ENCODE peak calls at places on chromosomes 16 and 17, in seven cellular contexts. One of them, this sample, is unnamed.
A peak's percentile ranks its signal among the peaks of the same experiment; 100 is the strongest.

GRCh38 chr16:25625620-25626019 is 66.1 kb upstream of the HS3ST4 start:
- DNase-seq in NCI-H748 treated with DMSO at 0.1 percent for 48 hours: no peak
- DNase-seq in H7: no peak
- DNase-seq in OCI-LY7: no peak
- DNase-seq in GF-D8: no peak
- DNase-seq in stimulated activated naive CD4-positive, alpha-beta T cell: no peak
- DNase-seq in GM04503: no peak
- DNase-seq in this sample: no peak

GRCh38 chr17:58277107-58277506 is 3.6 kb downstream of the MPO start:
- DNase-seq in GM04503: no peak
- DNase-seq in NCI-H748 treated with DMSO at 0.1 percent for 48 hours: no peak
- DNase-seq in OCI-LY7: peak; percentile 46
- DNase-seq in GF-D8: peak; percentile 49
- DNase-seq in stimulated activated naive CD4-positive, alpha-beta T cell: no peak
- DNase-seq in H7: peak; percentile 73
- DNase-seq in this sample: peak; percentile 64

GRCh38 chr17:36945959-36946725 is 2.6 kb upstream of the AATF start:
- DNase-seq in GM04503: no peak
- DNase-seq in stimulated activated naive CD4-positive, alpha-beta T cell: no peak
- DNase-seq in OCI-LY7: no peak
- DNase-seq in GF-D8: no peak
- DNase-seq in NCI-H748 treated with DMSO at 0.1 percent for 48 hours: no peak
- DNase-seq in H7: peak; percentile 63
- DNase-seq in this sample: no peak

GRCh38 chr16:1932050-1933028 is 10.7 kb downstream of the MSRB1 start:
- DNase-seq in GM04503: no peak
- DNase-seq in GF-D8: no peak
- DNase-seq in H7: peak; percentile 90
- DNase-seq in OCI-LY7: no peak
- DNase-seq in NCI-H748 treated with DMSO at 0.1 percent for 48 hours: no peak
- DNase-seq in stimulated activated naive CD4-positive, alpha-beta T cell: no peak
- DNase-seq in this sample: no peak

GRCh38 chr16:83402969-83403368 is 404.8 kb upstream of the HSBP1 start:
- DNase-seq in stimulated activated naive CD4-positive, alpha-beta T cell: no peak
- DNase-seq in H7: no peak
- DNase-seq in OCI-LY7: no peak
- DNase-seq in GM04503: no peak
- DNase-seq in NCI-H748 treated with DMSO at 0.1 percent for 48 hours: peak; percentile 31
- DNase-seq in GF-D8: no peak
- DNase-seq in this sample: no peak

GRCh38 chr17:3893720-3894116 is 865 bp upstream of the CAMKK1 start:
- DNase-seq in OCI-LY7: no peak
- DNase-seq in GF-D8: no peak
- DNase-seq in H7: no peak
- DNase-seq in stimulated activated naive CD4-positive, alpha-beta T cell: no peak
- DNase-seq in GM04503: no peak
- DNase-seq in NCI-H748 treated with DMSO at 0.1 percent for 48 hours: no peak
- DNase-seq in this sample: no peak

GRCh38 chr17:27747462-27748359 is 52.6 kb downstream of the NOS2 start:
- DNase-seq in GF-D8: no peak
- DNase-seq in GM04503: no peak
- DNase-seq in H7: no peak
- DNase-seq in NCI-H748 treated with DMSO at 0.1 percent for 48 hours: no peak
- DNase-seq in OCI-LY7: no peak
- DNase-seq in stimulated activated naive CD4-positive, alpha-beta T cell: no peak
- DNase-seq in this sample: no peak

GRCh38 chr16:47058295-47059086 is 85.0 kb upstream of the DNAJA2 start:
- DNase-seq in H7: no peak
- DNase-seq in NCI-H748 treated with DMSO at 0.1 percent for 48 hours: no peak
- DNase-seq in GM04503: peak; percentile 3
- DNase-seq in GF-D8: no peak
- DNase-seq in OCI-LY7: no peak
- DNase-seq in stimulated activated naive CD4-positive, alpha-beta T cell: no peak
- DNase-seq in this sample: no peak

GRCh38 chr16:66196770-66197169 is 169.7 kb upstream of the CDH5 start:
- DNase-seq in OCI-LY7: no peak
- DNase-seq in GM04503: no peak
- DNase-seq in NCI-H748 treated with DMSO at 0.1 percent for 48 hours: no peak
- DNase-seq in H7: no peak
- DNase-seq in stimulated activated naive CD4-positive, alpha-beta T cell: no peak
- DNase-seq in GF-D8: no peak
- DNase-seq in this sample: no peak

GRCh38 chr17:82232322-82232785 is 3.5 kb downstream of the SLC16A3 start:
- DNase-seq in OCI-LY7: no peak
- DNase-seq in stimulated activated naive CD4-positive, alpha-beta T cell: no peak
- DNase-seq in H7: no peak
- DNase-seq in NCI-H748 treated with DMSO at 0.1 percent for 48 hours: no peak
- DNase-seq in GF-D8: no peak
- DNase-seq in GM04503: no peak
- DNase-seq in this sample: no peak

GRCh38 chr16:89502319-89502843 is 5.8 kb upstream of the SPG7 start:
- DNase-seq in OCI-LY7: no peak
- DNase-seq in GF-D8: no peak
- DNase-seq in NCI-H748 treated with DMSO at 0.1 percent for 48 hours: no peak
- DNase-seq in H7: peak; percentile 41
- DNase-seq in stimulated activated naive CD4-positive, alpha-beta T cell: no peak
- DNase-seq in GM04503: no peak
- DNase-seq in this sample: no peak

GRCh38 chr17:57458718-57459285 is 202.5 kb downstream of the MSI2 start:
- DNase-seq in OCI-LY7: no peak
- DNase-seq in NCI-H748 treated with DMSO at 0.1 percent for 48 hours: peak; percentile 10
- DNase-seq in GM04503: no peak
- DNase-seq in H7: no peak
- DNase-seq in stimulated activated naive CD4-positive, alpha-beta T cell: no peak
- DNase-seq in GF-D8: no peak
- DNase-seq in this sample: no peak

GRCh38 chr16:68750243-68750642 is 13.2 kb downstream of the CDH1 start:
- DNase-seq in GF-D8: no peak
- DNase-seq in NCI-H748 treated with DMSO at 0.1 percent for 48 hours: no peak
- DNase-seq in GM04503: no peak
- DNase-seq in stimulated activated naive CD4-positive, alpha-beta T cell: no peak
- DNase-seq in OCI-LY7: no peak
- DNase-seq in H7: no peak
- DNase-seq in this sample: no peak

GRCh38 chr16:24667244-24667764 is 62.1 kb upstream of the TNRC6A start:
- DNase-seq in stimulated activated naive CD4-positive, alpha-beta T cell: no peak
- DNase-seq in H7: no peak
- DNase-seq in OCI-LY7: no peak
- DNase-seq in GM04503: no peak
- DNase-seq in GF-D8: no peak
- DNase-seq in NCI-H748 treated with DMSO at 0.1 percent for 48 hours: no peak
- DNase-seq in this sample: no peak

GRCh38 chr17:4849011-4849536 is 15.9 kb downstream of the MINK1 start:
- DNase-seq in GM04503: no peak
- DNase-seq in GF-D8: no peak
- DNase-seq in stimulated activated naive CD4-positive, alpha-beta T cell: no peak
- DNase-seq in OCI-LY7: no peak
- DNase-seq in H7: peak; percentile 69
- DNase-seq in NCI-H748 treated with DMSO at 0.1 percent for 48 hours: no peak
- DNase-seq in this sample: no peak

GRCh38 chr16:28494141-28494851 is at the start of gene APOBR:
- DNase-seq in GF-D8: peak; percentile 96
- DNase-seq in OCI-LY7: peak; percentile 88
- DNase-seq in NCI-H748 treated with DMSO at 0.1 percent for 48 hours: no peak
- DNase-seq in H7: no peak
- DNase-seq in stimulated activated naive CD4-positive, alpha-beta T cell: peak; percentile 93
- DNase-seq in GM04503: no peak
- DNase-seq in this sample: peak; percentile 95

GRCh38 chr16:51524555-51525373 is 373.7 kb upstream of the SALL1 start:
- DNase-seq in GF-D8: no peak
- DNase-seq in OCI-LY7: no peak
- DNase-seq in NCI-H748 treated with DMSO at 0.1 percent for 48 hours: no peak
- DNase-seq in stimulated activated naive CD4-positive, alpha-beta T cell: no peak
- DNase-seq in H7: no peak
- DNase-seq in GM04503: peak; percentile 52
- DNase-seq in this sample: no peak

GRCh38 chr17:36777118-36777517 is 160.2 kb upstream of the LHX1 start:
- DNase-seq in NCI-H748 treated with DMSO at 0.1 percent for 48 hours: no peak
- DNase-seq in H7: peak; percentile 68
- DNase-seq in GF-D8: no peak
- DNase-seq in GM04503: no peak
- DNase-seq in stimulated activated naive CD4-positive, alpha-beta T cell: no peak
- DNase-seq in OCI-LY7: no peak
- DNase-seq in this sample: peak; percentile 9

GRCh38 chr17:68592667-68593330 is 8.4 kb downstream of the FAM20A start:
- DNase-seq in GF-D8: no peak
- DNase-seq in NCI-H748 treated with DMSO at 0.1 percent for 48 hours: no peak
- DNase-seq in H7: no peak
- DNase-seq in stimulated activated naive CD4-positive, alpha-beta T cell: no peak
- DNase-seq in OCI-LY7: no peak
- DNase-seq in GM04503: no peak
- DNase-seq in this sample: no peak

GRCh38 chr16:3311496-3311895 is 6.2 kb downstream of the ZNF75A start:
- DNase-seq in NCI-H748 treated with DMSO at 0.1 percent for 48 hours: no peak
- DNase-seq in stimulated activated naive CD4-positive, alpha-beta T cell: no peak
- DNase-seq in GF-D8: no peak
- DNase-seq in GM04503: no peak
- DNase-seq in H7: no peak
- DNase-seq in OCI-LY7: no peak
- DNase-seq in this sample: no peak

GRCh38 chr17:70588003-70588402 is 418.7 kb downstream of the KCNJ2 start:
- DNase-seq in GF-D8: no peak
- DNase-seq in stimulated activated naive CD4-positive, alpha-beta T cell: no peak
- DNase-seq in NCI-H748 treated with DMSO at 0.1 percent for 48 hours: no peak
- DNase-seq in OCI-LY7: no peak
- DNase-seq in GM04503: no peak
- DNase-seq in H7: no peak
- DNase-seq in this sample: peak; percentile 31

GRCh38 chr17:57002904-57003303 is 25.0 kb downstream of the SCPEP1 start:
- DNase-seq in GF-D8: no peak
- DNase-seq in stimulated activated naive CD4-positive, alpha-beta T cell: no peak
- DNase-seq in GM04503: no peak
- DNase-seq in OCI-LY7: no peak
- DNase-seq in NCI-H748 treated with DMSO at 0.1 percent for 48 hours: no peak
- DNase-seq in H7: no peak
- DNase-seq in this sample: no peak

GRCh38 chr17:77693301-77693700 is 265.2 kb upstream of the TNRC6C start:
- DNase-seq in stimulated activated naive CD4-positive, alpha-beta T cell: no peak
- DNase-seq in NCI-H748 treated with DMSO at 0.1 percent for 48 hours: no peak
- DNase-seq in GM04503: no peak
- DNase-seq in H7: no peak
- DNase-seq in OCI-LY7: no peak
- DNase-seq in GF-D8: no peak
- DNase-seq in this sample: no peak

GRCh38 chr17:78359936-78360370 is at the start of gene SOCS3:
- DNase-seq in stimulated activated naive CD4-positive, alpha-beta T cell: peak; percentile 96
- DNase-seq in H7: peak; percentile 98
- DNase-seq in NCI-H748 treated with DMSO at 0.1 percent for 48 hours: peak; percentile 66
- DNase-seq in GM04503: peak; percentile 77
- DNase-seq in GF-D8: peak; percentile 80
- DNase-seq in OCI-LY7: no peak
- DNase-seq in this sample: peak; percentile 97

GRCh38 chr16:77993111-77993571 is 29.2 kb upstream of the CLEC3A start:
- DNase-seq in stimulated activated naive CD4-positive, alpha-beta T cell: no peak
- DNase-seq in OCI-LY7: no peak
- DNase-seq in GF-D8: no peak
- DNase-seq in H7: no peak
- DNase-seq in GM04503: peak; percentile 10
- DNase-seq in NCI-H748 treated with DMSO at 0.1 percent for 48 hours: no peak
- DNase-seq in this sample: no peak

GRCh38 chr16:15897386-15897785 is 9.0 kb upstream of the CEP20 start:
- DNase-seq in stimulated activated naive CD4-positive, alpha-beta T cell: no peak
- DNase-seq in NCI-H748 treated with DMSO at 0.1 percent for 48 hours: no peak
- DNase-seq in GF-D8: no peak
- DNase-seq in H7: no peak
- DNase-seq in GM04503: no peak
- DNase-seq in OCI-LY7: no peak
- DNase-seq in this sample: no peak